ENCODE peak calls at places on chromosomes 6 and 20, in five cellular contexts. Z is occipital lobe, L is cardiac muscle cell, R is body of pancreas, T is H4. A is an unnamed sample.

GRCh38 chr6:98946877-98947410 is 802 bp downstream of the FBXL4 start:
- DNase-seq in Z (no peak), L (no peak), T (peak), R (peak), A (no peak)

GRCh38 chr20:63709149-63709527 is 1.3 kb downstream of the ZGPAT start:
- DNase-seq in T (no peak), Z (no peak), L (no peak), R (no peak), A (no peak)

GRCh38 chr6:11648436-11648775 is 110.9 kb downstream of the TMEM170B start:
- DNase-seq in R (no peak), L (no peak), Z (no peak), T (no peak), A (no peak)

GRCh38 chr20:25207960-25208534 is 12.5 kb downstream of the ENTPD6 start:
- DNase-seq in R (no peak), T (no peak), Z (no peak), L (no peak), A (no peak)

GRCh38 chr6:37624606-37625574 is 72.8 kb downstream of the MDGA1 start:
- DNase-seq in T (peak), Z (peak), L (no peak), R (peak), A (no peak)

GRCh38 chr20:52012093-52012492 is 179.5 kb downstream of the ZFP64 start:
- DNase-seq in T (no peak), Z (no peak), R (no peak), L (no peak), A (no peak)

GRCh38 chr20:23641936-23642751 is 4.4 kb upstream of the CST3 start:
- DNase-seq in L (no peak), R (no peak), T (peak), Z (no peak), A (no peak)

GRCh38 chr6:86192123-86192522 is 549.4 kb upstream of the SYNCRIP start:
- DNase-seq in R (peak), Z (no peak), L (no peak), T (no peak), A (peak)

GRCh38 chr6:45156075-45156474 is 172.1 kb upstream of the RUNX2 start:
- DNase-seq in L (no peak), Z (no peak), R (no peak), T (no peak), A (no peak)

GRCh38 chr6:36207155-36207554 is 10.6 kb downstream of the BRPF3 start:
- DNase-seq in R (no peak), T (no peak), Z (no peak), L (no peak), A (no peak)

GRCh38 chr6:36627801-36628246 is 33.7 kb downstream of the SRSF3 start:
- DNase-seq in R (peak), L (no peak), T (peak), Z (no peak), A (no peak)

GRCh38 chr6:112018619-112019416 is 35.1 kb upstream of the CCN6 start:
- DNase-seq in Z (no peak), R (peak), T (peak), L (no peak), A (peak)